ENCODE peak calls at places on chromosomes 11 and 22, in four cellular contexts. E is fibroblast of lung; T is CD8-positive, alpha-beta T cell; D is tibial nerve. V is an unnamed sample.

GRCh38 chr11:67732045-67732787 is 57.8 kb upstream of the ALDH3B2 start:
- DNase-seq in E (no peak), T (peak), D (no peak), V (no peak)

GRCh38 chr22:41762980-41763779 is 37.3 kb upstream of the CCDC134 start:
- DNase-seq in E (peak), T (no peak), D (no peak), V (no peak)

GRCh38 chr11:2891901-2892214 is 6.3 kb upstream of the CDKN1C start:
- DNase-seq in E (no peak), T (no peak), D (no peak), V (no peak)

GRCh38 chr22:22666307-22667091 is 22.1 kb downstream of the GGTLC2 start:
- DNase-seq in E (peak), T (no peak), D (no peak), V (peak)

GRCh38 chr11:20164152-20164551 is 3.9 kb upstream of the DBX1 start:
- DNase-seq in E (no peak), T (no peak), D (no peak), V (no peak)

GRCh38 chr11:118851970-118852369 is 31.7 kb upstream of the CXCR5 start:
- DNase-seq in E (no peak), T (no peak), D (no peak), V (no peak)

GRCh38 chr11:699116-699508 is 3.5 kb downstream of the TMEM80 start:
- DNase-seq in E (peak), T (no peak), D (no peak), V (no peak)

GRCh38 chr11:117026593-117027330 is 71.5 kb downstream of the SIK3 start:
- DNase-seq in E (peak), T (no peak), D (no peak), V (peak)

GRCh38 chr11:77410076-77410827 is 63.6 kb downstream of the PAK1 start:
- DNase-seq in E (no peak), T (no peak), D (no peak), V (no peak)

GRCh38 chr11:1034456-1035295 is 1.8 kb downstream of the MUC6 start:
- DNase-seq in E (no peak), T (no peak), D (no peak), V (no peak)

GRCh38 chr11:73851046-73851764 is 25.4 kb downstream of the COA4 start:
- DNase-seq in E (no peak), T (no peak), D (no peak), V (no peak)

GRCh38 chr11:93054279-93054678 is 84.8 kb downstream of the MTNR1B start:
- DNase-seq in E (no peak), T (no peak), D (no peak), V (no peak)

GRCh38 chr11:121336279-121336947 is 43.8 kb downstream of the SC5D start:
- DNase-seq in E (no peak), T (no peak), D (no peak), V (no peak)

GRCh38 chr11:94623120-94623735 is 56.1 kb downstream of the PIWIL4 start:
- DNase-seq in E (peak), T (peak), D (peak), V (peak)

GRCh38 chr22:27670701-27671412 is 130.7 kb downstream of the MN1 start:
- DNase-seq in E (no peak), T (no peak), D (no peak), V (no peak)

GRCh38 chr11:61499816-61500491 is 8.6 kb upstream of the LRRC10B start:
- DNase-seq in E (no peak), T (no peak), D (no peak), V (no peak)

GRCh38 chr11:57416436-57416835 is 10.5 kb downstream of the SLC43A3 start:
- DNase-seq in E (no peak), T (no peak), D (no peak), V (no peak)

GRCh38 chr11:77361184-77361583 is 59.7 kb upstream of the GDPD4 start:
- DNase-seq in E (no peak), T (no peak), D (no peak), V (peak)

GRCh38 chr11:83257638-83258229 is 28.4 kb downstream of the CCDC90B start:
- DNase-seq in E (peak), T (no peak), D (no peak), V (peak)

GRCh38 chr11:35664977-35665441 is 2.4 kb downstream of the TRIM44 start:
- DNase-seq in E (no peak), T (no peak), D (no peak), V (peak)
- H3K4me3 ChIP-seq in E (no peak), T (no peak), D (no peak), V (no peak)

GRCh38 chr22:19723165-19723989 is at the start of gene GP1BB:
- DNase-seq in E (no peak), T (no peak), D (no peak), V (no peak)
- TF ChIP-seq CTCF in E (no peak), T (no peak), D (no peak), V (no peak)

GRCh38 chr11:17416492-17416891 is 28.0 kb upstream of the KCNJ11 start:
- DNase-seq in E (no peak), T (no peak), D (no peak), V (no peak)
- H3K4me3 ChIP-seq in E (no peak), T (no peak), D (no peak), V (no peak)

GRCh38 chr11:64848779-64849599 is 4.5 kb upstream of the CDC42BPG start:
- DNase-seq in E (no peak), T (no peak), D (no peak), V (no peak)

GRCh38 chr11:64849600-64850356 is 5.3 kb upstream of the CDC42BPG start:
- DNase-seq in E (peak), T (no peak), D (no peak), V (peak)

GRCh38 chr11:64851831-64852337 is 7.4 kb upstream of the CDC42BPG start:
- DNase-seq in E (no peak), T (no peak), D (no peak), V (no peak)

GRCh38 chr11:64852804-64853520 is 8.5 kb upstream of the CDC42BPG start:
- DNase-seq in E (no peak), T (no peak), D (no peak), V (no peak)

DNA sequence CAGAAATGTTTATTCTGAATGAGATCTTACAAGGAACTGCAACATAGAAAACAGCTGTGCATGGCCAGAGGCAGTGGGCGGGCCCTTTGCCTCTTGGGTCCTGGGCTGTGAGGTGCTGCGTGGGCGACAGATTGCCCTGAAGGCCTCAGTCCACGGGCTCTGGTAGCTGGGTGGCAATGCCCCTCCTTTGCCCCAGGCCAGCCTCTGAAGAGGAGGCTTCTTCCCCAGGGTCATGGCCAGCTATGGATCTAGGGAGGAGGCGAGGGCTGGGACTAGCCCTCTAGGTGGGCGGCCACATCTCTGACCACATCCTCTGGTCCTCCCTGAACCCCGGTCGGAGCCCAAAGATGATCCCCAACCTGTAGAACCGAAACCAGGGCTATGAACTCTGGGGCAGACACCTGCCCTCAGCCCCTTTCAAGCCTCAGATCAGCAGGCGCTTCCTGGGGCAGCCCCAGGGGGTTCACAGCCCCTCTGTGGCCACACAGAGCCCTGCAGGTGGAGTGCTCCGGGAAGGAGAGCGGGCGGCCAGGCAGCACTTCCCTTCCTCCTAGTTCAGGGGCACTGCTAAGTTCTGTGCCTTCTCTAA is 6.6 kb upstream of the CDC42BPG start:
- DNase-seq in E (peak), T (no peak), D (no peak), V (no peak)
- TF ChIP-seq CTCF in E (no peak), T (no peak), D (no peak), V (no peak)

GRCh38 chr11:18384157-18384641 is 10.2 kb upstream of the LDHA start:
- DNase-seq in E (peak), T (peak), D (peak), V (peak)
- H3K4me3 ChIP-seq in E (no peak), T (peak), D (no peak), V (peak)

DNA sequence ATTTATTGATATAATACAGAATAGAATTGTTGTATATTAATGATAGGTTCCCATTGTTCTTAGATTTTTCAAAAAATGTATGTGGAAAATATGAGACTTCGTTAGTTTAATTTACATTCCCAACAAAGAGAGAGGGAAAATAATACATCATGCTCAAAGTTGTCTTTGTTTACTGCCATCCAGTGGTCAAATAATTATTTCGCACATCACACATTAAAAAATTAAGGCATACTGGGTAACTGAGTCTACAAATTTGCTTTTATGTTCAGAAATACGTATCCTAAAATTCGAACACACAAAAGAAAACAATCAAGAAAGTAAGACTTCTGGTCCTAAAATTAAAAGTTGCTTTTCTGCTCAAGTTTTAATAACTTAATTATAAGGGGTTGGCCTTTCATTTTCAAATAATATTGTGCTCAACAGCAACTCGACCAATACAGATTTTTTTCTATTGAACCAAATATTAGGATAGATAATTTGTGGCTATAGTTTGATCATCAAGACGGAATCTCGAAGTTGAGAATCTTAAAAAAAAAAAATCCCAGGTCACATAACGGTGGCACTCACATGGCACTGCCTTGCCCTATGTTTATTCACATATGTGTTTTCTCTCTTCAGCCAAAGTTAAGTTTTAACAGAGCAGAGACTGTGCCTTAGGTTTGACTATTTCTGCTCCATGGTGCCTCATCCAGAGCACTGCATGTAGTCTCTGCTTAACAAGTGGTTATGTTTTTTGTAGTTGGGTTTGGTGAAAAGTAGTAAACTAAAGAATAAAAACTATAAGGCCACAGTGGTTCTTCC is 12.3 kb downstream of the PDGFD start:
- DNase-seq in E (peak), T (no peak), D (no peak), V (peak)
- TF ChIP-seq CTCF in E (no peak), T (no peak), D (peak), V (peak)

DNA sequence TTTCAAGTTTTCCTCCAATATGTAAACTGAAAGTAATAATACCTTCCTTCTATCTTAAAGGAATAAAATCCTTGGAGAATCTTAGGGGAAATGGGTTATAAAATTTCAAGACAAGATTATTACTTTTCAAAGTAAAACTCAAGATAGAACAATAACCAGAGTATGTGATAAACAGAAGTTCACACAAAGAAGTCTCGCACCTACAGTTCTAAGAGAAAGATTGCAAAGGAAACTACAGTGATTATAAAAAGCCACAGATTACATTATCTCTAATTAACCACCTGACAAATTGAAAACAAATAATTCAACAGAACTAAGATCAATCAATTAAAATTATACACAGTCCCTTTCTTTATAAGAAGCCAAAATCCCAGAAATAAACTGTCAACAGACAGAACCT is 34.0 kb downstream of the AMBRA1 start:
- DNase-seq in E (no peak), T (no peak), D (no peak), V (no peak)
- H3K4me3 ChIP-seq in E (peak), T (peak), D (peak), V (no peak)

DNA sequence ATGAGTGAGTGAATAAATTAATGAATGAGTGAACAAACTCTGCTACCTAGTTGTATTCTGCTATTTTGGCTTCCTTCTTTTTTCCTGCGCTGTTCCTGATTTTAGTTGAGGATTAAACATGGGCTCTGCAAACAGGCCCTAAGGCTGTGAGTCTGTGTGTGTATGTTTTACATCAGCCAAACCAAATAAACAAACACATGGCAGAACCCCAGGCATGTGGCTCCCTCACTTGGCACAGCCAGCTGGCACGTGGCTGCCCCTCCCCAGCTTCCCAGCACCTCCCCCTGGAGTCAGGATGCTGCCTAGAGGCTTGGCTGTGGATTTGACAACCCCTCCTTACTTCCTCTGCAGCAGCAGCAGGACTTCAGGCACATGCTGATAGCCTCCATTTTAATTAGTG is 593.2 kb downstream of the INSC start:
- DNase-seq in E (peak), T (no peak), D (peak), V (no peak)
- TF ChIP-seq CTCF in E (no peak), T (no peak), D (no peak), V (no peak)

GRCh38 chr22:44448271-44448780 is 49.7 kb downstream of the RTL6 start:
- DNase-seq in E (peak), T (no peak), D (peak), V (peak)
- H3K4me3 ChIP-seq in E (no peak), T (no peak), D (no peak), V (no peak)

GRCh38 chr22:29060251-29060650 is 1.4 kb downstream of the C22orf31 start:
- DNase-seq in E (no peak), T (no peak), D (no peak), V (no peak)
- TF ChIP-seq CTCF in E (no peak), T (no peak), D (no peak), V (no peak)